ENCODE peak calls at places on chromosomes 16 and 17, in six cellular contexts. G is H9, P is H1, U is trophoblast cell, D is mesenchymal stem cell, R is IMR-90. S is an unnamed sample. For H3K9me3, the result is how much of the 10 kb centered on the place peaks cover.

GRCh38 chr16:12025472-12025871 is 48.9 kb downstream of the SNX29 start:
- DNase-seq in G (no peak), P (no peak), U (no peak), D (no peak), R (no peak), S (no peak)

GRCh38 chr17:15185625-15185991 is 79.5 kb downstream of the PMP22 start:
- DNase-seq in G (no peak), P (no peak), U (no peak), D (peak), R (peak), S (no peak)

GRCh38 chr17:72560303-72561247 is 439.8 kb downstream of the SOX9 start:
- DNase-seq in G (peak), P (no peak), U (peak), D (peak), R (peak), S (peak)

GRCh38 chr17:45425125-45425983 is 7.3 kb downstream of the ARHGAP27 start:
- DNase-seq in G (peak), P (peak), U (peak), D (peak), R (peak), S (no peak)

GRCh38 chr17:58215685-58216084 is 3.4 kb downstream of the MKS1 start:
- DNase-seq in G (no peak), P (no peak), U (no peak), D (no peak), R (no peak), S (no peak)

GRCh38 chr16:79380990-79381389 is 219.5 kb downstream of the MAF start:
- DNase-seq in G (no peak), P (no peak), U (no peak), D (peak), R (no peak), S (no peak)

GRCh38 chr17:75899767-75900468 is 3.2 kb upstream of the TRIM65 start:
- DNase-seq in G (no peak), P (no peak), U (no peak), D (no peak), R (no peak), S (no peak)

GRCh38 chr17:60170835-60171752 is 21.3 kb downstream of the CA4 start:
- DNase-seq in G (peak), P (no peak), U (no peak), D (no peak), R (peak), S (no peak)

GRCh38 chr16:84844049-84844350 is 24.2 kb downstream of the CRISPLD2 start:
- DNase-seq in G (no peak), P (no peak), U (no peak), D (no peak), R (no peak), S (no peak)

GRCh38 chr17:78687125-78687524 is 94.9 kb downstream of the CYTH1 start:
- DNase-seq in G (no peak), P (no peak), U (no peak), D (no peak), R (no peak), S (no peak)

GRCh38 chr17:45675012-45675411 is 109.1 kb upstream of the CRHR1 start:
- DNase-seq in G (no peak), P (no peak), U (no peak), D (no peak), R (no peak), S (no peak)

GRCh38 chr17:81906476-81907218 is 4.6 kb downstream of the PCYT2 start:
- DNase-seq in G (peak), P (no peak), U (no peak), D (no peak), R (no peak), S (no peak)

GRCh38 chr16:2964416-2965223 is 545 bp downstream of the KREMEN2 start:
- DNase-seq in G (peak), P (no peak), U (peak), D (no peak), R (no peak), S (peak)

GRCh38 chr16:46857261-46857962 is 26.4 kb upstream of the C16orf87 start:
- DNase-seq in G (no peak), P (no peak), U (no peak), D (peak), R (peak), S (no peak)

GRCh38 chr17:40922239-40922638 is 15.2 kb downstream of the KRT23 start:
- DNase-seq in G (no peak), P (no peak), U (peak), D (peak), R (peak), S (no peak)

GRCh38 chr17:81690066-81690465 is 6.3 kb downstream of the HGS start:
- DNase-seq in G (no peak), P (no peak), U (no peak), D (no peak), R (no peak), S (no peak)

GRCh38 chr17:50514388-50514787 is 6.1 kb downstream of the MYCBPAP start:
- DNase-seq in G (no peak), P (no peak), U (no peak), D (no peak), R (no peak), S (no peak)

GRCh38 chr17:66778531-66778930 is 56.4 kb upstream of the CACNG5 start:
- DNase-seq in G (peak), P (no peak), U (no peak), D (no peak), R (no peak), S (no peak)

GRCh38 chr16:10728488-10728887 is 15.2 kb upstream of the NUBP1 start:
- DNase-seq in G (no peak), P (no peak), U (no peak), D (no peak), R (no peak), S (no peak)

GRCh38 chr17:7391307-7391706 is 3.0 kb downstream of the PLSCR3 start:
- DNase-seq in G (no peak), P (no peak), U (no peak), D (no peak), R (no peak), S (no peak)

GRCh38 chr17:7396147-7396546 is 1.8 kb upstream of the PLSCR3 start:
- DNase-seq in G (no peak), P (no peak), U (no peak), D (no peak), R (no peak), S (no peak)

GRCh38 chr17:7392696-7393612 is 1.4 kb downstream of the PLSCR3 start:
- DNase-seq in G (peak), P (no peak), U (no peak), D (no peak), R (no peak), S (no peak)

GRCh38 chr17:7394452-7395191 is at the start of gene PLSCR3:
- DNase-seq in G (peak), P (no peak), U (peak), D (peak), R (peak), S (peak)

GRCh38 chr17:7393613-7394451 is 493 bp downstream of the PLSCR3 start:
- DNase-seq in G (peak), P (no peak), U (no peak), D (peak), R (no peak), S (no peak)
- H2AK5ac ChIP-seq in G (no peak), P (no peak), U (peak), D (no peak), R (peak), S (peak)

GRCh38 chr16:63945805-63946204 is 1176.1 kb downstream of the CDH11 start:
- DNase-seq in G (no peak), P (no peak), U (no peak), D (no peak), R (no peak), S (no peak)
- H3K9me3 ChIP-seq in G (under half), P (under half), U (under half), D (under half), R (under half), S (under half)

GRCh38 chr16:51237207-51237606 is 86.1 kb upstream of the SALL1 start:
- DNase-seq in G (no peak), P (no peak), U (no peak), D (no peak), R (no peak), S (no peak)
- H2BK120ac ChIP-seq in G (no peak), P (no peak), U (no peak), D (no peak), R (no peak), S (no peak)

DNA sequence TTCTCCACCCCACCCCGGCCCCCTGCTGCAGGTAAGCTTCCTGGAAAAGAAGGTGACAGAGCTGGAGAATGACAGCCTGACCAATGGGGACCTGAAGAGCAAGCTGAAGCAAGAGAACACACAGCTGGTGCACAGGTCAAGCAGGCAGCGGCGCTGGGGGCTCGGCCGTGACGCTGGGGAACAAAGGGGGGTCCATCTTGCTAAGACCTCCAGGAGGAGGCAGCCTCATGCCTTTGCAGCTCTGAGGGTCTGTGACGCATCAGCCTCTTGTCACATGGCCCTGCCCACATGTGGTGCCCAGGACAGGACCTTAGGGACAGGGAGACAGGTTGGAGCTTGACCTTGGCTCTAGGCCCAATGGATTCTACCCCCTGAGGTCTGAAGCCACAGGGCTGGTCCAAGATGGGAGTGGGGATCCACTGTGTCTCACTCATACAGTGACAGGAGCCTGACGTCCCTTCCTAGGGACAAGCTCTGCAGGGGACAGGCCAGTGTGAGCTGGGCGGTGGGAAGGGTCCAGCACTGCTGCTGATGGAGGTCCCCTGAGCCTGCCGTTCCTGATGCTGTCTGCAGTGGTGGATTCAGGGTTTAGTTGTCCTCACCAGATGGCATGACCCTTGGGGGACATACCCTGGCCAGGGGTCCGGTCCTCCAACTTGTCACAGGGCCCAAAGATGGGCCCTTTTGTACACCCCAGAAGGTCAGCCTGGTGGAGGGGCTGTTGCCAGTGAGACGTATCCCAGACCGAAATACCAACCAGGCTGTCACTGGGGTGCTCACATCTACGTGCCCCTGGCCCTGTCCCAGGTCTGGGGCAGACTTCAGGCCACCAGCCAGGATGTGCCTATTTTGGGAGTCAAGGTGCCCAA is 132.6 kb downstream of the RAB11FIP4 start:
- DNase-seq in G (peak), P (no peak), U (no peak), D (no peak), R (no peak), S (no peak)
- H2AK5ac ChIP-seq in G (no peak), P (no peak), U (no peak), D (no peak), R (no peak), S (peak)

DNA sequence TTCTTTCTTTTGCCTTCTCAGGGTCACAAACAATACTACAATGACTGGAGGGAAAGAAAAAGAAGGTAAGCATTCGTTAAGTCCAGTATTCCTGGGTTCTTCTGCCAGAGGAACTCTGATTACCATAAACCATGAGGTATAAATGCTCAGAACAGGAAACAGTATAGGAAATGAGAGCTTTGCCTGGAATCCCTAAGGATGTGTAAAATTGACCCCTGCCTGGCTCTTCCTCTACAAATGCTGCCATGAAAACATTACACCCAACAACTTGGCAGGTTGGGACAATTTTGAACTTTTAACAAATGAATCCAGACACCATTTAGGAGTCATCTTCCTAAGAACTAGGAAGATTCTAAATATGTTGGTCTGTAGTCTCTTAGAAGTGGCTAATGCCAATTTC is 173.8 kb downstream of the CDH11 start:
- DNase-seq in G (no peak), P (no peak), U (no peak), D (no peak), R (no peak), S (no peak)
- H3K9me3 ChIP-seq in G (under half), P (under half), U (under half), D (under half), R (under half), S (under half)

GRCh38 chr17:64506201-64506575 is at the start of gene DDX5:
- DNase-seq in G (peak), P (peak), U (peak), D (peak), R (peak), S (no peak)
- H2BK120ac ChIP-seq in G (peak), P (no peak), U (peak), D (peak), R (peak), S (peak)

GRCh38 chr17:19651461-19652238 is 3.1 kb downstream of the ALDH3A2 start:
- DNase-seq in G (no peak), P (no peak), U (no peak), D (no peak), R (no peak), S (no peak)

GRCh38 chr17:19654901-19655300 is 6.3 kb downstream of the ALDH3A2 start:
- DNase-seq in G (no peak), P (no peak), U (no peak), D (no peak), R (no peak), S (no peak)

GRCh38 chr17:19652595-19652994 is 4.0 kb downstream of the ALDH3A2 start:
- DNase-seq in G (no peak), P (no peak), U (no peak), D (no peak), R (no peak), S (no peak)

GRCh38 chr17:19656336-19656735 is 7.8 kb downstream of the ALDH3A2 start:
- DNase-seq in G (no peak), P (no peak), U (no peak), D (no peak), R (no peak), S (no peak)

GRCh38 chr17:19654342-19654886 is 5.9 kb downstream of the ALDH3A2 start:
- DNase-seq in G (no peak), P (no peak), U (no peak), D (no peak), R (no peak), S (no peak)
- H2AK5ac ChIP-seq in G (no peak), P (no peak), U (no peak), D (no peak), R (no peak), S (no peak)

GRCh38 chr17:16273929-16274339 is 56.9 kb downstream of the PIGL start:
- DNase-seq in G (no peak), P (no peak), U (no peak), D (no peak), R (no peak), S (no peak)
- H3K9me3 ChIP-seq in G (under half), P (under half), U (under half), D (under half), R (under half), S (under half)

GRCh38 chr16:53054670-53055485 is at the start of gene CHD9:
- DNase-seq in G (peak), P (no peak), U (peak), D (peak), R (peak), S (peak)
- H2BK120ac ChIP-seq in G (no peak), P (peak), U (peak), D (peak), R (peak), S (no peak)

GRCh38 chr17:1716076-1716911 is 6.1 kb upstream of the TLCD2 start:
- DNase-seq in G (peak), P (peak), U (peak), D (peak), R (peak), S (peak)
- H2AK5ac ChIP-seq in G (no peak), P (no peak), U (peak), D (peak), R (peak), S (no peak)

S was measured in neuronal stem cell.